ENCODE peak calls at places on chromosomes 11 and 22, in six cellular contexts. Y is IMR-90, L is H9, P is mesenchymal stem cell, W is H1, Z is trophoblast cell. S is an unnamed sample.

GRCh38 chr11:71991494-71991893 is 7.2 kb upstream of the IL18BP start:
- DNase-seq in Y (no peak), L (no peak), P (no peak), W (no peak), Z (peak), S (no peak)

GRCh38 chr11:59787816-59788215 is 22.8 kb downstream of the MRPL16 start:
- DNase-seq in Y (peak), L (no peak), P (peak), W (no peak), Z (no peak), S (no peak)

GRCh38 chr11:120952503-120953229 is 71.2 kb upstream of the TBCEL start:
- DNase-seq in Y (peak), L (peak), P (peak), W (peak), Z (peak), S (peak)

GRCh38 chr22:44362249-44363040 is 49.7 kb upstream of the SHISAL1 start:
- DNase-seq in Y (peak), L (no peak), P (no peak), W (no peak), Z (no peak), S (no peak)

GRCh38 chr22:29060251-29060650 is 1.4 kb downstream of the C22orf31 start:
- DNase-seq in Y (no peak), L (no peak), P (no peak), W (no peak), Z (no peak), S (no peak)

GRCh38 chr22:29231971-29232959 is 26.6 kb downstream of the EMID1 start:
- DNase-seq in Y (no peak), L (no peak), P (no peak), W (no peak), Z (no peak), S (no peak)

GRCh38 chr11:74937696-74938475 is 11.0 kb downstream of the XRRA1 start:
- DNase-seq in Y (peak), L (no peak), P (peak), W (no peak), Z (no peak), S (no peak)

GRCh38 chr11:6567371-6567745 is 36.1 kb downstream of the RRP8 start:
- DNase-seq in Y (no peak), L (no peak), P (no peak), W (no peak), Z (no peak), S (no peak)

GRCh38 chr11:120599816-120600420 is 88.4 kb downstream of the GRIK4 start:
- DNase-seq in Y (no peak), L (no peak), P (no peak), W (no peak), Z (no peak), S (no peak)

GRCh38 chr11:64925536-64926449 is 1.3 kb downstream of the PPP2R5B start:
- DNase-seq in Y (no peak), L (no peak), P (no peak), W (no peak), Z (no peak), S (no peak)

GRCh38 chr11:120326845-120327281 is 1.8 kb downstream of the TLCD5 start:
- DNase-seq in Y (peak), L (no peak), P (peak), W (no peak), Z (peak), S (no peak)

GRCh38 chr11:68328374-68329091 is 16.1 kb downstream of the LRP5 start:
- DNase-seq in Y (no peak), L (peak), P (no peak), W (no peak), Z (no peak), S (peak)

GRCh38 chr11:118916842-118917388 is 8.8 kb downstream of the BCL9L start:
- DNase-seq in Y (peak), L (peak), P (peak), W (no peak), Z (peak), S (no peak)

GRCh38 chr22:39215430-39216142 is 29.2 kb downstream of the PDGFB start:
- DNase-seq in Y (no peak), L (peak), P (no peak), W (no peak), Z (peak), S (no peak)

GRCh38 chr11:73095613-73096012 is 46.5 kb downstream of the FCHSD2 start:
- DNase-seq in Y (no peak), L (no peak), P (no peak), W (no peak), Z (no peak), S (no peak)

GRCh38 chr11:64164392-64165312 is 1.3 kb downstream of the MACROD1 start:
- DNase-seq in Y (no peak), L (peak), P (no peak), W (no peak), Z (peak), S (no peak)

GRCh38 chr11:6393989-6394670 is 3.9 kb downstream of the SMPD1 start:
- DNase-seq in Y (no peak), L (no peak), P (no peak), W (no peak), Z (no peak), S (no peak)

GRCh38 chr22:45742866-45743450 is 71.3 kb downstream of the ATXN10 start:
- DNase-seq in Y (peak), L (no peak), P (peak), W (no peak), Z (no peak), S (no peak)

GRCh38 chr11:124893781-124894401 is 3.8 kb downstream of the ROBO4 start:
- DNase-seq in Y (no peak), L (no peak), P (no peak), W (no peak), Z (no peak), S (no peak)

GRCh38 chr11:102111011-102111786 is 952 bp downstream of the YAP1 start:
- DNase-seq in Y (peak), L (peak), P (peak), W (peak), Z (peak), S (peak)

GRCh38 chr11:15208570-15209222 is 94.0 kb downstream of the INSC start:
- DNase-seq in Y (peak), L (peak), P (peak), W (peak), Z (peak), S (peak)

GRCh38 chr11:75311858-75312288 is 39.6 kb downstream of the ARRB1 start:
- DNase-seq in Y (peak), L (no peak), P (peak), W (no peak), Z (no peak), S (no peak)

GRCh38 chr11:57399221-57399620 is 8.8 kb upstream of the PRG2 start:
- DNase-seq in Y (no peak), L (no peak), P (no peak), W (no peak), Z (no peak), S (no peak)

GRCh38 chr22:42436402-42436801 is 4.2 kb upstream of the NFAM1 start:
- DNase-seq in Y (no peak), L (no peak), P (no peak), W (no peak), Z (no peak), S (no peak)

GRCh38 chr11:9708544-9708943 is 44.7 kb downstream of the SWAP70 start:
- DNase-seq in Y (peak), L (no peak), P (peak), W (no peak), Z (no peak), S (no peak)
- H4K91ac ChIP-seq in Y (no peak), L (no peak), P (no peak), W (no peak), Z (no peak), S (no peak)

DNA sequence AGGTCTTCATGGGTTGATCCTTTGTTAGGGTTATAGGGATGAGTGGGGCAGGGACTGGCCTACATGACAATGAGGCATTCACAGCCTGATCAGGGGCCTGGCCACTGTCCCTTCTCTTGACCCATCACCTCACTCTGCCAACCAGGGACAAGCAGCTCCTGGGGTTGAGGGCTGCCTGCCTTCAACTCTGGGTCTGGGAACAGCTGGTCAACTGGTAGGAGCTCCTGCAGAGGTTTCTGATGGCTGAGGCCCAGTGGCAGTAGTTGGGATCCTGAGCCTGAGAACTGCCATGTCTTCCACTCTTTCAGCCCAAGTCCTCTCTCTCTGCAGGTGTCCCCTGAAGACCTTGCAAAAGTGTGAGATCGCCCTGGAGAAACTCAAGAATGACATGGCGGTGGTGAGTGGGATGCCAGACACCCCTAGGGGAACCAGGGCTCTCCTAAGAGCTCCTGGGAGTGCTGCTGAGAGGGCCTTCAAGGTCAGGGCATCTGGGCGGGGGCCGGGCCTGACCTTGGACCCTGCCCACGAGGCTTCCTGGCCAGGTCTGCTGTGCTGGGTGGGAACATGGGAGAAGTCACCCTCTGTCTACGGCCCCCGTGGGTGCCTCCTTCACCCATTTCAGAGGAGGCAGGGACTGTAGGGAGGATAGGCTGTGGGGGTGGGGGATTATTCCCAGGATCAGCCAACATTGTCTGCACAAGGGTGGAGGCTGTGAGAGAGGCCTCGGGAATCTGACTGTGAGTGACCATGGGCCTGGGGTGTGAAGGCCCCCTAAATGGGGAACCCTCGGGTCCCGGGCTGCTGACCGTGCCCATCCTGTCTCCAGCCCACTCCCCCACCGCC is 76.8 kb downstream of the MED15 start:
- DNase-seq in Y (no peak), L (no peak), P (no peak), W (no peak), Z (no peak), S (no peak)
- H3K14ac ChIP-seq in Y (no peak), L (no peak), P (no peak), W (no peak), Z (no peak), S (no peak)

GRCh38 chr11:91141655-91142054 is 918.8 kb upstream of the CHORDC1 start:
- DNase-seq in Y (no peak), L (no peak), P (no peak), W (no peak), Z (no peak), S (no peak)
- H4K91ac ChIP-seq in Y (no peak), L (no peak), P (no peak), W (no peak), Z (no peak), S (no peak)

GRCh38 chr11:645536-645935 is 8.5 kb downstream of the DRD4 start:
- DNase-seq in Y (no peak), L (no peak), P (no peak), W (no peak), Z (no peak), S (no peak)
- H3K14ac ChIP-seq in Y (no peak), L (no peak), P (no peak), W (no peak), Z (no peak), S (no peak)

DNA sequence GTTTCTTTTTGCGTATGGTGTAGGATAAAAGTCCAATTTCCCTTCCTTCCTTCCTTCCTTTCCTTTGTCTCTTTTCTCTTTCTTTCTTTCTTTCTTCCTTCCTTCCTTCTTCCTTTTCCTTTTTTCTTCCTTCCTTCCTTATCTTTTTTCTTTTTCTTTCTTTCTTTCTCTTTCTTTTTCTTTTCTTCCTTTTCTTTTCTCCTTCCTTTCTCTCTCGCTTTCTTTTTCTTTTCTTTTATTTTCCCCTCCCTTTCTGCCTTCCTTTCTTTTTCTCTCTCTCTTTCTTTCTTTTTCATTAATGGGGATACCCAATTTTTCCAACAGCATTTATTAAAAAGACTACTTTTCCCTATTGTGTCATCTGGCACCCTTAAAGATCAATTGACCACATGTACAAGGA is 1359.7 kb downstream of the FAM181B start:
- DNase-seq in Y (no peak), L (no peak), P (no peak), W (no peak), Z (no peak), S (no peak)
- H4K91ac ChIP-seq in Y (no peak), L (no peak), P (no peak), W (no peak), Z (no peak), S (no peak)

DNA sequence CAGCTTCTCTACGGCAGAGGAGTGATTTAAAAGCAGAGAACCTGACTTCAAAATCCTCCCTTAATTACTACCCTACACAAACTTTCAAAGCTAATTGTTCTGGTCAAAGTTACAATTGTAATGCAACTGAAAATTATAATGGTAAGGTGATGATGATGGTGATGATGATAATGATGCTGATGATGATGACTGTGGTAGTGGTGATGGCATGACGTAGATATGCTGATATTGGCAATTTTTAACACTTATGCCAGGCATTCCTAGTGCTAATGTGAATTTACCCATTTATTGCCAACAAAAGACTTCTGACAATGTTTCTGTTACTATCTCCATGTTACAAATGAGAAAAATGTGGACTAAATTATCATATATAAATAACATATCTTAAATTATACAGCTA is 1831.1 kb downstream of the LRRC4C start:
- DNase-seq in Y (no peak), L (no peak), P (no peak), W (no peak), Z (no peak), S (no peak)
- H3K14ac ChIP-seq in Y (no peak), L (no peak), P (no peak), W (no peak), Z (no peak), S (no peak)

GRCh38 chr22:30541979-30542810 is 4.3 kb downstream of the SEC14L6 start:
- DNase-seq in Y (no peak), L (peak), P (peak), W (no peak), Z (no peak), S (peak)

GRCh38 chr22:30539368-30539767 is 7.2 kb downstream of the SEC14L6 start:
- DNase-seq in Y (no peak), L (no peak), P (no peak), W (no peak), Z (no peak), S (no peak)

GRCh38 chr22:30537083-30537731 is 9.3 kb downstream of the SEC14L6 start:
- DNase-seq in Y (no peak), L (no peak), P (no peak), W (no peak), Z (no peak), S (no peak)

GRCh38 chr22:30535182-30535581 is 11.4 kb downstream of the SEC14L6 start:
- DNase-seq in Y (no peak), L (no peak), P (no peak), W (no peak), Z (no peak), S (no peak)

DNA sequence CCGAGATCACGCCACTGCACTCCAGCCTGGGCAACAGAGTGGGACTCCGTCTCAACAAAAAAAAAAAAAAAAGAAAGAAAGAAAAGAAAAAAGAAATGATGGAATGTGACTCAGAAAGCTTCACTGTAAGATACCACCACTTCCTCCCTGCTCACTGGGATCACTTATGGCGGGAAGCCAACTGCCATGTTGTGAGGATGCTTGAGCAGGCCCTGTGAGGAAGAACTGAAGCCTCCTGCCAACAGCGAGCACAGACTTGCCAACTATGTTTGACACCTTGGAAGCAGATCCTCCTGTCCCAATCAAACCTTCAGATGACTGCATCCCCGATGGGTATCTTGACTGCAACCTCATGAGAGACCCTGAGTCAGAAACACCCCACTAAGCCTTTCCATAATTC is 8.3 kb downstream of the SEC14L6 start:
- DNase-seq in Y (peak), L (no peak), P (no peak), W (no peak), Z (no peak), S (no peak)
- H4K91ac ChIP-seq in Y (no peak), L (no peak), P (no peak), W (no peak), Z (no peak), S (no peak)

GRCh38 chr11:2107521-2107920 is 31.7 kb downstream of the IGF2 start:
- DNase-seq in Y (no peak), L (no peak), P (no peak), W (no peak), Z (no peak), S (no peak)

GRCh38 chr11:2110521-2110920 is 28.7 kb downstream of the IGF2 start:
- DNase-seq in Y (no peak), L (no peak), P (no peak), W (no peak), Z (peak), S (no peak)

GRCh38 chr11:2108675-2109481 is 30.3 kb downstream of the IGF2 start:
- DNase-seq in Y (no peak), L (no peak), P (no peak), W (no peak), Z (peak), S (no peak)

GRCh38 chr11:2107941-2108630 is 31.1 kb downstream of the IGF2 start:
- DNase-seq in Y (no peak), L (no peak), P (no peak), W (no peak), Z (no peak), S (no peak)

GRCh38 chr11:2109541-2110019 is 29.6 kb downstream of the IGF2 start:
- DNase-seq in Y (no peak), L (peak), P (no peak), W (no peak), Z (peak), S (no peak)
- H3K14ac ChIP-seq in Y (no peak), L (peak), P (peak), W (no peak), Z (no peak), S (peak)

DNA sequence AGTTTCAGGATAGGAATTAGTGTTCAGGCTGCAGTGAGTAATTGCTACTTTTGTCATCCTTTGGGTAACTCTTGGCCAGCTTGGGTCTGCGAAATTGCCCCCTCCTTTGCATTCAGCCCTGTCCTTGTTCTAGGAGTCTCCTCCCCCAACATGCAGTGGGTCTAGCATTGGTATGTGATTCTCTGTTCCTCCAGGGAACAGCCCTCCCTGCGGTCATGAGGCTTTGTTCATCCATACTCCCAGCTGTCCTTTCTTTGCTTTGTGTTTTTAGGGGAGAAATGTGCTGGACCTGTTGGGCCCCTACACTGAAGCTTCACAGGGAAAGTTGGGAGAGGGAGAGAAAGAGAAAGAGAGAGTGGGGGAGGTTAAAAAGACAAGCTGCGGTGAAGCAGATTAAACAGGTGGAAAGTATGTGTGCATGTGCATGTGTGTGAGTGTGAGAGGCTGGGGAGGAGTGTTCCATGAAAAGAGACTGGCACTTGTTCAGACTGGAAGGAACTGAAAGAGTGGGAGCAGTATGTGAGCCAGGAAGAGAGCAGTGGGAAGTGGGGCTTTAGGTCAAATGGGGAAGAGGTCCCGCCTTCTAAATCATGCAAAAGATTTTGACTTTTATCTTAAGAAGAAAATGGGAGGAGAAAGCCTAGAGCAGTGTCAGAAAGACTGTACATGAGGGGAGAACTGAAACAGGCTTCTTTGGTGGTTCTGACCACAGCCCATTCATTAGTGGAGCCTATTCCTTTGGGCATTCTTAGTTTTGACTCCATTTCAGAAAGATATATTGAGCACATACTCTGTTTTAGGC is 17.9 kb upstream of the SESN3 start:
- DNase-seq in Y (no peak), L (peak), P (no peak), W (no peak), Z (no peak), S (no peak)
- H4K91ac ChIP-seq in Y (no peak), L (no peak), P (no peak), W (no peak), Z (peak), S (peak)

S was measured in neuronal stem cell.